ENCODE peak calls at places on chromosomes 16 and 17, in seven cellular contexts. S is tibial artery, Q is H7, D is PC-9, V is cardiac muscle cell, B is GM23338, T is esophagus muscularis mucosa. X is an unnamed sample.

GRCh38 chr16:70433456-70434103 is 5.3 kb downstream of the ST3GAL2 start:
- DNase-seq in Q (no peak), T (no peak), B (no peak), V (peak; percentile 89), D (no peak), S (peak; percentile 49), X (peak; percentile 95)

GRCh38 chr17:3256575-3256974 is 41.6 kb downstream of the OR3A1 start:
- DNase-seq in D (no peak), Q (no peak), V (no peak), B (peak; percentile 70), S (no peak), T (no peak), X (no peak)

GRCh38 chr17:2684549-2684948 is 27.0 kb downstream of the CLUH start:
- DNase-seq in B (no peak), D (no peak), T (no peak), V (no peak), Q (peak; percentile 33), S (peak; percentile 20), X (no peak)

GRCh38 chr17:60137731-60138130 is 12.0 kb upstream of the CA4 start:
- DNase-seq in V (no peak), T (no peak), B (no peak), S (no peak), D (no peak), Q (no peak), X (peak; percentile 14)

GRCh38 chr17:45234641-45235040 is 13.0 kb downstream of the FMNL1 start:
- DNase-seq in V (no peak), Q (peak; percentile 94), S (no peak), T (no peak), D (no peak), B (peak; percentile 90), X (peak; percentile 67)

GRCh38 chr17:45904886-45905285 is 10.5 kb downstream of the MAPT start:
- DNase-seq in S (no peak), V (no peak), T (no peak), B (peak; percentile 29), D (no peak), Q (no peak), X (no peak)

GRCh38 chr16:87297918-87298631 is 19.1 kb downstream of the C16orf95 start:
- DNase-seq in V (peak; percentile 26), D (no peak), B (peak; percentile 92), Q (peak; percentile 93), S (no peak), T (no peak), X (peak; percentile 93)

GRCh38 chr17:4607773-4608187 is 23.5 kb downstream of the SMTNL2 start:
- DNase-seq in Q (peak; percentile 56), D (no peak), B (no peak), S (peak; percentile 75), V (peak; percentile 89), T (no peak), X (peak; percentile 92)

GRCh38 chr16:58503863-58504688 is 4.1 kb downstream of the NDRG4 start:
- DNase-seq in S (no peak), D (no peak), T (no peak), Q (peak; percentile 26), V (no peak), B (no peak), X (peak; percentile 63)

GRCh38 chr17:50304781-50305404 is 30.6 kb downstream of the TMEM92 start:
- DNase-seq in D (no peak), B (no peak), Q (no peak), T (no peak), S (no peak), V (peak; percentile 53), X (no peak)

GRCh38 chr16:24950275-24950674 is 64.9 kb downstream of the ARHGAP17 start:
- DNase-seq in D (no peak), S (no peak), Q (no peak), T (no peak), B (no peak), V (peak; percentile 55), X (peak; percentile 84)

GRCh38 chr16:14289692-14290340 is 218.7 kb downstream of the MRTFB start:
- DNase-seq in B (peak; percentile 86), T (no peak), D (peak; percentile 35), Q (peak; percentile 87), S (no peak), V (peak; percentile 35), X (no peak)

GRCh38 chr17:77681820-77682219 is 276.7 kb upstream of the TNRC6C start:
- DNase-seq in S (no peak), D (no peak), V (peak; percentile 59), T (no peak), Q (no peak), B (no peak), X (no peak)

GRCh38 chr17:38628441-38628840 is 22.7 kb upstream of the SRCIN1 start:
- DNase-seq in Q (peak; percentile 80), D (no peak), V (peak; percentile 16), S (no peak), B (peak; percentile 80), T (no peak), X (no peak)

GRCh38 chr16:5438591-5438990 is 341.0 kb upstream of the EEF2KMT start:
- DNase-seq in B (no peak), D (no peak), Q (no peak), T (no peak), V (no peak), S (no peak), X (no peak)
- H3K36me3 ChIP-seq in B (no peaks in the 10 kb centered on the region), D (no peaks in the 10 kb centered on the region), Q (no peaks in the 10 kb centered on the region), T (no peaks in the 10 kb centered on the region), V (no peaks in the 10 kb centered on the region), S (no peaks in the 10 kb centered on the region), X (no peaks in the 10 kb centered on the region)

GRCh38 chr17:7591596-7591995 is 1.7 kb upstream of the SOX15 start:
- DNase-seq in Q (peak; percentile 30), S (no peak), D (no peak), B (no peak), T (no peak), V (no peak), X (peak; percentile 45)
- H3K36me3 ChIP-seq in Q (peaks cover 28% of the 10 kb centered on the region), S (peaks cover 55% of the 10 kb centered on the region), D (peaks cover 8% of the 10 kb centered on the region), B (peaks cover 32% of the 10 kb centered on the region), T (peaks cover 55% of the 10 kb centered on the region), V (peaks cover 45% of the 10 kb centered on the region), X (peaks cover 64% of the 10 kb centered on the region)

DNA sequence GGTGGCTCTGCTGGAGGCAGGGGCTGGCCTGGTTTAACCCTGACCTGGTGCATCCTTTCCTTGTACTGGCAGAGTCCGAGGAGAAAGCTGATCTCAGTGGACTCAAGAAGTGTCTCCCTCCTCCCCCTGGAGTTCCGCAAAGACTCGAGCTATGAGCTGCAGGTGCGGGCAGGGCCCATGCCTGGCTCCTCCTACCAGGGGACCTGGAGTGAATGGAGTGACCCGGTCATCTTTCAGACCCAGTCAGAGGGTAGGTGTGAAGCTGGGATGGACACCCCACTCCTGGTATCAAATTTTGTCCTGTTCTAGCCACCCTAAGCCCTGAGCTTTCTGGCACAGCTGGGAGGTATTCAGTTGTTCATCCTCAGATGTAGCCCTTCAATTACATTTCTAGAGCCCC is 42.5 kb downstream of the IL21R start:
- DNase-seq in V (no peak), S (no peak), D (no peak), T (no peak), Q (no peak), B (no peak), X (peak; percentile 59)
- H3K36me3 ChIP-seq in V (no peaks in the 10 kb centered on the region), S (no peaks in the 10 kb centered on the region), D (no peaks in the 10 kb centered on the region), T (no peaks in the 10 kb centered on the region), Q (no peaks in the 10 kb centered on the region), B (no peaks in the 10 kb centered on the region), X (no peaks in the 10 kb centered on the region)

GRCh38 chr17:72792771-72793170 is 299.7 kb downstream of the SLC39A11 start:
- DNase-seq in S (no peak), B (no peak), Q (no peak), V (no peak), D (no peak), T (no peak), X (no peak)
- H3K36me3 ChIP-seq in S (peaks cover 10% of the 10 kb centered on the region), B (no peaks in the 10 kb centered on the region), Q (no peaks in the 10 kb centered on the region), V (no peaks in the 10 kb centered on the region), D (no peaks in the 10 kb centered on the region), T (no peaks in the 10 kb centered on the region), X (no peaks in the 10 kb centered on the region)

DNA sequence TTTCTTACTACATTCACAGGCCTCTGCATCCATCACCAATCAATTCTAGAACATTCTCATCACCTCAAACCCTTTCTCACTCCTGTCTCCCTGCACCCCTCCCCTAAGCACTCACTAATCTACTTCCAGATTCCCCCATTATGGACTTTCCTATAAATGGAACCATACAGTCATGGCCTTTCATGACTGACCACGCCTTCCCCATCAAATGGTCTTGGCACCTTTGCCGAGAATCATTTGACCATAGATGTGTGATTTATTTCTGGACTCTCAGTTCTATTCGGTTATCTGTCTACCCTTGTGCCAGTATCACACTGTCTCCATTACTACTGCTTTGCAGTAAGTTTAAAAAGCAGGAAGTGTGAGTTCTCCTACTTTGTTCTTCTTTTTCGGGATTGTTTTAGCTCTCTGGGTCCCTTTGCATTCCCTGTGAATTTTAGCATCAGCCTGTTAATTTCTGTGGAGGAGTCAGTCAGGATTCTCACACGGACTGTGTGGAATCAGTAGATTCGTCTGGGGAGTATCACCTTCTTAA is 27.5 kb downstream of the GTF3C1 start:
- DNase-seq in V (no peak), T (no peak), Q (no peak), B (no peak), S (no peak), D (no peak), X (no peak)
- H3K36me3 ChIP-seq in V (peaks cover 16% of the 10 kb centered on the region), T (peaks cover 53% of the 10 kb centered on the region), Q (peaks cover 18% of the 10 kb centered on the region), B (peaks cover 38% of the 10 kb centered on the region), S (peaks cover 37% of the 10 kb centered on the region), D (peaks cover 27% of the 10 kb centered on the region), X (peaks cover 75% of the 10 kb centered on the region)

DNA sequence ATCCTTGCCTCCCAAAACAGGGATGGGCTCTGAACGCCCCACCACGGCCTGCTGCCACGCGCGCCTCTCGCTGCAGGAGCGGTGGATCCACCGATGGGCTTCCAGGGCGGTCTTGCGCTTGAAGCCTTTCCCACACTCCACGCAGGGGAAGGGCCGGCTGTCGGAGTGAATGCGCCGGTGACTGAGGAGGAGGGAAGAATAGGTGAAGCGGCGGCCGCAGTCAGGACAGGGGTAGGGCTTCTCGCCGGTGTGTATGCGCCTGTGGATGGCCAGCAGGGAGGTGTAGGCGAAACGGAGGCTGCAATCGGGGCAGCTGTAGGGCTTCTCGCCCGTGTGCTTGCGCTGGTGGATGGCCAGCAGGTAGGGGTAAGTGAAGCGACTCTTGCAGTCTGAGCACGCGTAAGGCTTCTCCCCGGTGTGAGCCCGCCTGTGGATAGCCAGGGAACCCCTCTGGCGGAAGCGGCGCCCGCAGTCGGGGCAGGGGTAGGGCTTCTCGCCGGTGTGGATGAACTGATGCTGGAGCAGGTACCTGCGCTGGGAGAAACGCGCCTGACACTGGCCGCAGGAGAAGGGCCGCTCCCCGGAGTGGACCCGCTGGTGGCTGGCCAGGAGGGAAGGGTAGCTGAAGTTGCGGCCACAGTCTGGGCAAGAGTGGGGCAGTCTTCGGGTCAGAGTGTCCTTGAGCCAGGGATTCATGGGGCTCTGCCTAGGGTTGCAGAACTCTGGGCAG is 2.7 kb downstream of the ZNF785 start:
- DNase-seq in D (no peak), T (no peak), Q (peak; percentile 33), S (no peak), B (no peak), V (no peak), X (no peak)
- H3K36me3 ChIP-seq in D (peaks cover 7% of the 10 kb centered on the region), T (peaks cover 18% of the 10 kb centered on the region), Q (peaks cover 7% of the 10 kb centered on the region), S (peaks cover 18% of the 10 kb centered on the region), B (no peaks in the 10 kb centered on the region), V (peaks cover 19% of the 10 kb centered on the region), X (peaks cover 28% of the 10 kb centered on the region)